ENCODE peak calls at places on chromosomes 12 and 14, in seven cellular contexts. Z, L, D, K, A, H and X are unnamed samples.

GRCh38 chr12:111439657-111440151 is 34.0 kb downstream of the SH2B3 start:
- DNase-seq in Z (no peak), L (no peak), D (no peak), K (no peak), A (no peak), H (no peak), X (no peak)

GRCh38 chr12:46556105-46556559 is 183.6 kb upstream of the SLC38A2 start:
- DNase-seq in Z (no peak), L (no peak), D (no peak), K (no peak), A (peak; percentile 99), H (no peak), X (no peak)

GRCh38 chr14:56474419-56475022 is 105.1 kb upstream of the TMEM260 start:
- DNase-seq in Z (peak; percentile 40), L (no peak), D (no peak), K (peak; percentile 51), A (peak; percentile 48), H (peak; percentile 34), X (no peak)

GRCh38 chr14:91817566-91818325 is 49.6 kb downstream of the TC2N start:
- DNase-seq in Z (no peak), L (no peak), D (no peak), K (no peak), A (no peak), H (no peak), X (no peak)

GRCh38 chr14:74582910-74583581 is 29.0 kb downstream of the LTBP2 start:
- DNase-seq in Z (no peak), L (no peak), D (no peak), K (no peak), A (no peak), H (no peak), X (no peak)

GRCh38 chr14:92958373-92959188 is 35.6 kb downstream of the CHGA start:
- DNase-seq in Z (no peak), L (no peak), D (peak; percentile 72), K (no peak), A (no peak), H (no peak), X (no peak)

GRCh38 chr12:65368071-65368470 is 89.6 kb downstream of the MSRB3 start:
- DNase-seq in Z (no peak), L (no peak), D (no peak), K (no peak), A (no peak), H (no peak), X (no peak)

GRCh38 chr12:105222326-105222655 is 13.7 kb downstream of the APPL2 start:
- DNase-seq in Z (no peak), L (no peak), D (no peak), K (no peak), A (no peak), H (no peak), X (no peak)

GRCh38 chr14:95269493-95269892 is 50.2 kb downstream of the CLMN start:
- DNase-seq in Z (no peak), L (no peak), D (no peak), K (no peak), A (no peak), H (no peak), X (no peak)

GRCh38 chr14:99720941-99721791 is 37.1 kb downstream of the CYP46A1 start:
- DNase-seq in Z (no peak), L (no peak), D (no peak), K (no peak), A (no peak), H (no peak), X (no peak)

GRCh38 chr12:93758974-93759373 is 81.8 kb downstream of the CRADD start:
- DNase-seq in Z (no peak), L (no peak), D (no peak), K (no peak), A (no peak), H (no peak), X (no peak)

GRCh38 chr12:41846718-41847117 is 298.0 kb downstream of the GXYLT1 start:
- DNase-seq in Z (no peak), L (no peak), D (no peak), K (no peak), A (no peak), H (no peak), X (no peak)

GRCh38 chr14:44963775-44964380 is 1.9 kb downstream of the TOGARAM1 start:
- DNase-seq in Z (no peak), L (no peak), D (no peak), K (no peak), A (peak; percentile 43), H (no peak), X (peak; percentile 7)

GRCh38 chr14:73472182-73473114 is 14.1 kb upstream of the NUMB start:
- DNase-seq in Z (no peak), L (peak; percentile 11), D (no peak), K (peak; percentile 68), A (peak; percentile 86), H (peak; percentile 53), X (no peak)

GRCh38 chr12:42364692-42365091 is 38.7 kb downstream of the PPHLN1 start:
- DNase-seq in Z (no peak), L (no peak), D (no peak), K (no peak), A (no peak), H (no peak), X (no peak)

GRCh38 chr14:35534884-35535793 is 1.2 kb downstream of the INSM2 start:
- DNase-seq in Z (peak; percentile 69), L (peak; percentile 74), D (peak; percentile 31), K (peak; percentile 82), A (peak; percentile 60), H (peak; percentile 87), X (peak; percentile 73)

GRCh38 chr14:52175982-52176502 is 91.5 kb upstream of the PTGDR start:
- DNase-seq in Z (no peak), L (no peak), D (no peak), K (no peak), A (no peak), H (no peak), X (peak; percentile 13)

GRCh38 chr14:99075771-99076370 is 196.1 kb downstream of the BCL11B start:
- DNase-seq in Z (no peak), L (no peak), D (no peak), K (no peak), A (no peak), H (no peak), X (no peak)

GRCh38 chr14:101068958-101069549 is 165.5 kb upstream of the RTL1 start:
- DNase-seq in Z (no peak), L (peak; percentile 7), D (no peak), K (no peak), A (no peak), H (no peak), X (no peak)

GRCh38 chr14:92599786-92600185 is 86.2 kb downstream of the RIN3 start:
- DNase-seq in Z (no peak), L (no peak), D (no peak), K (no peak), A (peak; percentile 36), H (no peak), X (no peak)

GRCh38 chr12:90953956-90954421 is 987 bp downstream of the CCER1 start:
- DNase-seq in Z (no peak), L (peak; percentile 68), D (no peak), K (no peak), A (no peak), H (peak; percentile 24), X (no peak)

DNA sequence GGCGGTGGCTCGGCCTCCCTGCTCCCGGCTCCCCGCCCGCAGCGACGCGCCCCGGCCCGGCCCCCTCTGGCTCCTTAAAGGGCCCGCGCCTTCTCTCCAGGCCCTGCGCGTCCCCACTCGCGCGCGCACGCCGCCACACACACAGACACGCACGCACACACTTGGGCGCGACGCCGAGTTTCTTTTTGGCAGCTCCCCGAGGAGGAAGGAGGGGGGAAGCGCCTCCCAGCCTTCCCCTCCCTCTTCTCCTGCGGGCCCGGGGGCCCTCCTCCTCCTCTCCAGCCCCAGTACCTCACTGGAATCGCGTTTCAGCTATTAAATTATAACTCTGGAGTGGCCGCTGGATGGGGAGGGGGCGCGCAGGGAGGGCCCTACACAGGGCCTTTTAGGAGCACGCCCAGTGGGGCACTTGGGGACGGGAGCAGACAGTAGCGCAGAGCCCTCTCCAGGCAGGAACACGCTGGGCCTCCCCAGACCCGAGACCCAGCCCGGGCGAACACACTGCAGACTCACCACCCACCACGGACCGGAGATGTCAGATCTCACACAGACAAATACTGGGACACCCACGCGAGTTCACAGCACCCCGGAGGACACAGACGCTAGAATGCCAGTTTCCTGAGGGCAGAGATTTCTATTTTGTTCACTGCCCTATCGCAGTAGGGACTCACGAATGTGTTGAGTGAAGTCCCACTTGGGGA is 411 bp upstream of the NCOR2 start:
- DNase-seq in Z (peak; percentile 60), L (peak; percentile 96), D (peak; percentile 83), K (peak; percentile 96), A (peak; percentile 91), H (peak; percentile 97), X (peak; percentile 82)
- TF ChIP-seq CTCF in Z (no peak), L (no peak), D (peak; percentile 20), K (no peak), A (no peak), H (no peak), X (no peak)

GRCh38 chr12:1595690-1596347 is 1.4 kb upstream of the FBXL14 start:
- DNase-seq in Z (no peak), L (no peak), D (no peak), K (no peak), A (peak; percentile 64), H (no peak), X (no peak)

GRCh38 chr12:1593232-1594044 is 943 bp downstream of the FBXL14 start:
- DNase-seq in Z (no peak), L (peak; percentile 59), D (no peak), K (peak; percentile 36), A (no peak), H (peak; percentile 51), X (peak; percentile 65)

GRCh38 chr12:1595026-1595561 is 713 bp upstream of the FBXL14 start:
- DNase-seq in Z (no peak), L (peak; percentile 45), D (no peak), K (no peak), A (no peak), H (no peak), X (no peak)

GRCh38 chr12:1594045-1594294 is 411 bp downstream of the FBXL14 start:
- DNase-seq in Z (no peak), L (peak; percentile 60), D (no peak), K (peak; percentile 84), A (no peak), H (peak; percentile 87), X (peak; percentile 70)

GRCh38 chr12:1594295-1595025 is at the start of gene FBXL14:
- DNase-seq in Z (peak; percentile 89), L (peak; percentile 94), D (peak; percentile 83), K (peak; percentile 86), A (peak; percentile 73), H (peak; percentile 88), X (peak; percentile 92)
- TF ChIP-seq CTCF in Z (no peak), L (no peak), D (no peak), K (no peak), A (no peak), H (no peak), X (no peak)

GRCh38 chr12:120234643-120235368 is 30.7 kb downstream of the PXN start:
- DNase-seq in Z (peak; percentile 44), L (peak; percentile 91), D (peak; percentile 36), K (no peak), A (peak; percentile 100), H (no peak), X (no peak)
- TF ChIP-seq CTCF in Z (peak; percentile 63), L (no peak), D (peak; percentile 58), K (peak; percentile 6), A (peak; percentile 49), H (no peak), X (no peak)

DNA sequence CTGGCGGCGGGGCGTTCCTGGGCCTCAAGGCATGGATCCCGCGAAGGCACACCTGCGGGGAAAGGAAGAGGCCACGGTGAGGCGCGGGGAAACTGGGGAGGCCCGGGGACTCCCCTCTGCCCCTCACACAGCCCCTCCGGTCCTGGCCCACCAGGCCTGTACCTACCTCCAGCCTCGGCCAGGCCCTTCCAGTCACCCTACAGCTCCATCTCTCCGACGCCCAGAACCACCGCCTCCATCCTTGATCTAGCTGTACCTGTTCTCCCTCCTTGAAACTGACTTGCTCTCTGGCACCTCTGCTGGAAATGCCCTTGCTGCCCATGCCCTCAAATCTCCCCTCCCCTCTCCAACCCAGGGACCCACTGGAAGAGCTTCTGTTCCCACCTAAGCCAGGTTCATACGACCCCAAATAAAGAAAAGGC is 1.7 kb downstream of the ANKRD9 start:
- DNase-seq in Z (no peak), L (no peak), D (no peak), K (peak; percentile 43), A (no peak), H (no peak), X (no peak)
- TF ChIP-seq CTCF in Z (no peak), L (no peak), D (no peak), K (no peak), A (no peak), H (no peak), X (no peak)